ENCODE peak calls at places on chromosomes 6 and 20, in eight cellular contexts. S, J, Z, D, Y, R, V and L are unnamed samples.

GRCh38 chr6:170127151-170127550 is 163.7 kb downstream of the DLL1 start:
- DNase-seq in S (no peak), J (no peak), Z (no peak), D (no peak), Y (peak), R (no peak), V (no peak), L (no peak)

GRCh38 chr20:19806806-19807691 is 49.0 kb downstream of the RIN2 start:
- DNase-seq in S (no peak), J (peak), Z (no peak), D (no peak), Y (no peak), R (no peak), V (no peak), L (no peak)

GRCh38 chr20:5510446-5510845 is 193.7 kb upstream of the PROKR2 start:
- DNase-seq in S (no peak), J (no peak), Z (no peak), D (no peak), Y (no peak), R (no peak), V (no peak), L (no peak)

GRCh38 chr6:105620878-105621277 is 218.0 kb upstream of the PREP start:
- DNase-seq in S (no peak), J (no peak), Z (no peak), D (no peak), Y (no peak), R (no peak), V (no peak), L (no peak)

GRCh38 chr6:41437604-41438003 is 102.2 kb downstream of the NCR2 start:
- DNase-seq in S (no peak), J (no peak), Z (no peak), D (no peak), Y (no peak), R (no peak), V (no peak), L (no peak)

GRCh38 chr6:149965191-149966020 is 1.7 kb downstream of the ULBP1 start:
- DNase-seq in S (no peak), J (peak), Z (no peak), D (no peak), Y (no peak), R (no peak), V (no peak), L (peak)

GRCh38 chr6:166046232-166046631 is 121.4 kb downstream of the TBXT start:
- DNase-seq in S (no peak), J (no peak), Z (no peak), D (no peak), Y (no peak), R (peak), V (no peak), L (no peak)

GRCh38 chr6:35165630-35166071 is 24.5 kb upstream of the TCP11 start:
- DNase-seq in S (no peak), J (no peak), Z (peak), D (no peak), Y (no peak), R (no peak), V (no peak), L (peak)

GRCh38 chr6:40159865-40160264 is 225.6 kb upstream of the MOCS1 start:
- DNase-seq in S (no peak), J (no peak), Z (no peak), D (no peak), Y (no peak), R (no peak), V (no peak), L (no peak)

GRCh38 chr6:164068533-164068932 is 654.0 kb downstream of the QKI start:
- DNase-seq in S (no peak), J (no peak), Z (no peak), D (no peak), Y (no peak), R (no peak), V (no peak), L (no peak)

GRCh38 chr6:137264308-137265075 is 45.3 kb upstream of the IFNGR1 start:
- DNase-seq in S (no peak), J (no peak), Z (no peak), D (no peak), Y (no peak), R (no peak), V (no peak), L (no peak)

GRCh38 chr20:10855031-10855430 is 181.2 kb upstream of the JAG1 start:
- DNase-seq in S (no peak), J (no peak), Z (no peak), D (no peak), Y (no peak), R (no peak), V (no peak), L (no peak)

GRCh38 chr6:132130530-132131298 is 179.5 kb upstream of the CCN2 start:
- DNase-seq in S (no peak), J (no peak), Z (no peak), D (no peak), Y (peak), R (no peak), V (no peak), L (peak)

GRCh38 chr20:50244352-50245149 is 53.9 kb downstream of the CEBPB start:
- DNase-seq in S (no peak), J (no peak), Z (no peak), D (no peak), Y (no peak), R (no peak), V (no peak), L (no peak)

GRCh38 chr6:137903274-137903932 is 36.3 kb downstream of the TNFAIP3 start:
- DNase-seq in S (no peak), J (no peak), Z (no peak), D (no peak), Y (no peak), R (no peak), V (no peak), L (no peak)

DNA sequence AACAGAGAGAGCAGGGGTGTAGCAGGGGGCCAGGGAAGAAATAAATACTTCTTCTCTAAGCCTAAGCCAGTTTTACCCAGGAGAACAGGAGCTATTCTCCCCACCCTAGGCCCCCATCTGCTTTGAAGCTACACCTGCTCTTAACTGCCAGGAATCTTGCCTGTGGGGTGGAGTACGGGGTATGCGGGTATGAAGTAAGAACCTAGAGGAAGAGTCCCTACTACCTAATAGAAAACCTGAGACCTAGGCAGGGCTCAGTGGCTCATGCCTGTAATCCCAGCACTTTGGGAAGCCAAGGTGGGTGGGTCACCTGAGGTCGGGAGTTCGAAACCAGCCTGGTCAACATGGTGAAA is 1.6 kb downstream of the SLC29A1 start:
- DNase-seq in S (no peak), J (no peak), Z (no peak), D (no peak), Y (no peak), R (no peak), V (no peak), L (no peak)
- H3K27ac ChIP-seq in S (peak), J (peak), Z (no peak), D (no peak), Y (no peak), R (no peak), V (peak), L (peak)

DNA sequence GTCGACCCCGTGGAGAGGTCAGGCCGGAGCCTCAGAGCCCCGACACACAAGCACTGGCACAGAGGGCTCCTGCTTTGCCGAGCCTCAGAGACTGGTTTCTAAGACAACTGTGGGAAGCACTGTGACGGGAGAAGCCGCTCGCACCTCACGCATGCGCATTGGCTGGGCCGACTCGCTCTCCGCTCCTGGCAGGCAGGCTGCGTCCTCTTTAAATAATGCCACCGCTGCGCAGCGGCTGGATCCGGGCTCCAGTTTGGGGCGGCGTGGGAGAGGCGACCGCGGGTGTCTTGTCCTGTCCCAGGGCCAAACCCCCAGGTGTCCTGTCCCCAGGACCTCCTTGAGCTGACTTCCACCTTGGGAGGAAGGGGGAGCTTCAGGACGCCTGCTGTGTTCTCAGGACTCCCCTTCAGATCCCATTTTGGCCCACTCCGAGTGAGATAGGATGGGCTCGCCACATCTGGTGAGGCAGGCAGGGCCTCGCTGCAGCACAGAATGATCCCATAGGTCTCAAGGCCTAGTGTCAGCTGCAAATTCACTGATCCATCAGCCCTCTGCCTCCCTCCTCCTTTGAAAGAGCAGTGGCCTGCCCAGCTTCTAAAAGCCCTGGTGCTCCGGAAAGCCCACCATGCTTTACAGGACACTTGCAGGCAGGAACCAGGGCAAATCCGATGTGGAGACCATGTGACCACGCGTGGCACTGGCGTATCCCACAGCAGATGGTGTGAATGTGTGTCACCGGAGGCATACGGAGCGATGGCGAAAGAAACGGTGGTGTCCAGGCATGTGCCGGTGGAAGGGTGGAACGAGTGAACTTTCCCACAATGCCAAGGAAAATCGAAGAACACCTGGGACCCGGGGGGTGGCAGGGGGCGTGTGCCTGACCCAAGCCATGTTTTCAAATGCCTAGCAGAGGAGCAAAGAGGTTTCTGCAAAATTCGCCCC is 169.3 kb upstream of the ZNF337 start:
- DNase-seq in S (no peak), J (peak), Z (peak), D (peak), Y (peak), R (peak), V (no peak), L (peak)
- H3K4me3 ChIP-seq in S (peak), J (peak), Z (peak), D (no peak), Y (no peak), R (peak), V (peak), L (peak)

GRCh38 chr6:119587537-119587936 is 238.0 kb upstream of the MAN1A1 start:
- DNase-seq in S (no peak), J (no peak), Z (no peak), D (no peak), Y (no peak), R (no peak), V (no peak), L (no peak)
- TF ChIP-seq EP300 in S (no peak), J (no peak), Z (no peak), D (no peak), Y (no peak), R (no peak), V (no peak), L (no peak)

GRCh38 chr20:2299301-2299700 is 3.5 kb downstream of the TGM3 start:
- DNase-seq in S (peak), J (no peak), Z (no peak), D (no peak), Y (no peak), R (no peak), V (no peak), L (peak)

GRCh38 chr20:2300002-2300401 is 4.2 kb downstream of the TGM3 start:
- DNase-seq in S (no peak), J (no peak), Z (no peak), D (no peak), Y (no peak), R (no peak), V (no peak), L (no peak)

GRCh38 chr20:2300420-2300819 is 4.6 kb downstream of the TGM3 start:
- DNase-seq in S (no peak), J (no peak), Z (no peak), D (no peak), Y (no peak), R (no peak), V (no peak), L (no peak)

GRCh38 chr20:2302369-2302768 is 6.6 kb downstream of the TGM3 start:
- DNase-seq in S (no peak), J (no peak), Z (peak), D (peak), Y (no peak), R (no peak), V (no peak), L (no peak)

GRCh38 chr20:2301164-2301622 is 5.4 kb downstream of the TGM3 start:
- DNase-seq in S (no peak), J (no peak), Z (peak), D (peak), Y (no peak), R (no peak), V (no peak), L (peak)
- H3K27ac ChIP-seq in S (no peak), J (no peak), Z (no peak), D (no peak), Y (no peak), R (peak), V (no peak), L (no peak)

GRCh38 chr6:134647861-134648260 is 302.0 kb downstream of the ALDH8A1 start:
- DNase-seq in S (no peak), J (no peak), Z (no peak), D (no peak), Y (no peak), R (no peak), V (no peak), L (no peak)
- H3K4me3 ChIP-seq in S (no peak), J (no peak), Z (no peak), D (no peak), Y (no peak), R (no peak), V (no peak), L (no peak)

GRCh38 chr20:46398963-46399362 is 7.5 kb downstream of the ELMO2 start:
- DNase-seq in S (no peak), J (no peak), Z (no peak), D (no peak), Y (no peak), R (no peak), V (no peak), L (no peak)

GRCh38 chr20:46401478-46401860 is 4.9 kb downstream of the ELMO2 start:
- DNase-seq in S (no peak), J (no peak), Z (no peak), D (no peak), Y (no peak), R (no peak), V (no peak), L (no peak)

GRCh38 chr20:46399401-46399800 is 7.0 kb downstream of the ELMO2 start:
- DNase-seq in S (no peak), J (no peak), Z (no peak), D (no peak), Y (no peak), R (no peak), V (no peak), L (no peak)

GRCh38 chr20:46400828-46401477 is 5.5 kb downstream of the ELMO2 start:
- DNase-seq in S (no peak), J (no peak), Z (no peak), D (peak), Y (no peak), R (no peak), V (no peak), L (no peak)

GRCh38 chr20:46400253-46400652 is 6.2 kb downstream of the ELMO2 start:
- DNase-seq in S (no peak), J (no peak), Z (no peak), D (no peak), Y (no peak), R (no peak), V (no peak), L (no peak)
- TF ChIP-seq EP300 in S (peak), J (no peak), Z (no peak), D (no peak), Y (no peak), R (no peak), V (no peak), L (no peak)